ENCODE peak calls at places on chromosomes 4 and X, in four cellular contexts. S is psoas muscle, F is upper lobe of left lung, E is pancreas. Q is an unnamed sample. For H3K4me1, the result is how much of the 10 kb centered on the place peaks cover.

GRCh38 chr4:6619116-6619465 is 21.4 kb upstream of the MRFAP1 start:
- DNase-seq in S (no peak), F (no peak), E (no peak), Q (no peak)

GRCh38 chrX:123803331-123803983 is 56.4 kb upstream of the XIAP start:
- DNase-seq in S (no peak), F (no peak), E (no peak), Q (peak)

GRCh38 chrX:111348363-111348927 is 63.5 kb downstream of the DCX start:
- DNase-seq in S (no peak), F (no peak), E (no peak), Q (no peak)

GRCh38 chr4:163448541-163449203 is 24.9 kb downstream of the TKTL2 start:
- DNase-seq in S (no peak), F (no peak), E (no peak), Q (peak)

GRCh38 chrX:78103001-78103634 is 930 bp upstream of the PGK1 start:
- DNase-seq in S (no peak), F (no peak), E (no peak), Q (no peak)

GRCh38 chrX:40109288-40110008 is 11.7 kb upstream of the BCOR start:
- DNase-seq in S (peak), F (peak), E (peak), Q (no peak)

GRCh38 chr4:178027796-178028195 is 585.6 kb upstream of the AGA start:
- DNase-seq in S (no peak), F (no peak), E (no peak), Q (no peak)

GRCh38 chrX:10444204-10444603 is 176.2 kb downstream of the MID1 start:
- DNase-seq in S (no peak), F (no peak), E (no peak), Q (no peak)

GRCh38 chrX:22090181-22090580 is 58.1 kb downstream of the PHEX start:
- DNase-seq in S (no peak), F (no peak), E (no peak), Q (no peak)

GRCh38 chr4:101977096-101977495 is 186.6 kb downstream of the BANK1 start:
- DNase-seq in S (peak), F (no peak), E (no peak), Q (peak)

GRCh38 chr4:40506492-40506891 is 123.2 kb downstream of the RBM47 start:
- DNase-seq in S (no peak), F (no peak), E (no peak), Q (peak)

GRCh38 chrX:6226646-6227444 is 1.8 kb downstream of the NLGN4X start:
- DNase-seq in S (no peak), F (peak), E (peak), Q (no peak)

GRCh38 chr4:89307446-89308160 is at the start of gene GPRIN3:
- DNase-seq in S (peak), F (peak), E (peak), Q (no peak)

GRCh38 chrX:138914751-138915150 is 203.2 kb upstream of the FGF13 start:
- DNase-seq in S (no peak), F (no peak), E (no peak), Q (no peak)

GRCh38 chrX:50125480-50125879 is 75.3 kb downstream of the AKAP4 start:
- DNase-seq in S (no peak), F (no peak), E (no peak), Q (no peak)

GRCh38 chr4:88738146-88738545 is 40.5 kb upstream of the NAP1L5 start:
- DNase-seq in S (peak), F (no peak), E (no peak), Q (no peak)

GRCh38 chr4:138797646-138798045 is 217.9 kb upstream of the NOCT start:
- DNase-seq in S (no peak), F (no peak), E (no peak), Q (no peak)

GRCh38 chr4:13891544-13891939 is 264.0 kb upstream of the BOD1L1 start:
- DNase-seq in S (no peak), F (no peak), E (no peak), Q (no peak)

DNA sequence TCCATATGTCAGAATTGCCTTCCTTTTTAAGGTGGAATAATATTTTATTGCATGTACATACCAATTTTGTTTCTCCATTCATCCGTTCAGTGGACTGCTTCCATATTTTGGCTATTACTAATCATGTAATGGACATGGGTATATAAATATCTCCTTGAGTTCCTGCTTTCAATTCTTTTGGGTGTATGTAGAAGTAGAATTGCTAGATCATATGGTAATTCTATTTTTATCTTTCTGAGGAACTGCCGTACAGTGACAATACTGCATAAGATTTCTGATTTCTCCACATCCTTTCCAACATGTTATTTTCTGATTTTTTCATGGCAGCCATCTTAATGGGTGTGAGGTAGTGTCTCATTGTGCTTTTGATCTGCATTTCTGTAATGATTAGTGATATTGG is 19.2 kb downstream of the ALPK1 start:
- DNase-seq in S (no peak), F (no peak), E (no peak), Q (no peak)
- H3K4me1 ChIP-seq in S (under half), F (under half), E (under half), Q (under half)

GRCh38 chr4:8546766-8547107 is 33.5 kb upstream of the GPR78 start:
- DNase-seq in S (no peak), F (peak), E (no peak), Q (no peak)

GRCh38 chr4:8544741-8545438 is 35.3 kb upstream of the GPR78 start:
- DNase-seq in S (no peak), F (peak), E (no peak), Q (no peak)

GRCh38 chr4:8544282-8544681 is 35.9 kb upstream of the GPR78 start:
- DNase-seq in S (no peak), F (no peak), E (no peak), Q (no peak)

GRCh38 chr4:8543623-8544022 is 36.6 kb upstream of the GPR78 start:
- DNase-seq in S (no peak), F (no peak), E (no peak), Q (no peak)

DNA sequence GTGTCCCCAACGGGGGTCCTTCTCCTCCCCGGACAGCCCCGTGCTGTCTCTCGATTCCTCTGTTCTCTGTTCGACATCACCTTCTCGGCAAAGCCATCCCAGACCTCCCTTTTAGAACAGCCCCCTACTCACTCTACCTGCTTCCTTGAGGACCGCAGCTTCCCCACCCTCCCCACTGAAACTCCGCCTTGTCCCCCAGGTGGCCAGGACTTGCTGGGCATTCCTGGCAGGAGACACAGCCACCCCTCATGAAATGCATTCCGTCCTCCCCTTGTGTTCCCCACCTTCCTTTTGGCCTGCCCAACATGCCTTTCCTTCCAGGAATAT is 34.8 kb upstream of the GPR78 start:
- DNase-seq in S (no peak), F (no peak), E (no peak), Q (no peak)
- H3K4me1 ChIP-seq in S (under half), F (under half), E (under half), Q (under half)

GRCh38 chr4:43132010-43132582 is 239.6 kb downstream of the GRXCR1 start:
- DNase-seq in S (peak), F (peak), E (peak), Q (peak)
- H3K4me1 ChIP-seq in S (under half), F (under half), E (under half), Q (under half)

DNA sequence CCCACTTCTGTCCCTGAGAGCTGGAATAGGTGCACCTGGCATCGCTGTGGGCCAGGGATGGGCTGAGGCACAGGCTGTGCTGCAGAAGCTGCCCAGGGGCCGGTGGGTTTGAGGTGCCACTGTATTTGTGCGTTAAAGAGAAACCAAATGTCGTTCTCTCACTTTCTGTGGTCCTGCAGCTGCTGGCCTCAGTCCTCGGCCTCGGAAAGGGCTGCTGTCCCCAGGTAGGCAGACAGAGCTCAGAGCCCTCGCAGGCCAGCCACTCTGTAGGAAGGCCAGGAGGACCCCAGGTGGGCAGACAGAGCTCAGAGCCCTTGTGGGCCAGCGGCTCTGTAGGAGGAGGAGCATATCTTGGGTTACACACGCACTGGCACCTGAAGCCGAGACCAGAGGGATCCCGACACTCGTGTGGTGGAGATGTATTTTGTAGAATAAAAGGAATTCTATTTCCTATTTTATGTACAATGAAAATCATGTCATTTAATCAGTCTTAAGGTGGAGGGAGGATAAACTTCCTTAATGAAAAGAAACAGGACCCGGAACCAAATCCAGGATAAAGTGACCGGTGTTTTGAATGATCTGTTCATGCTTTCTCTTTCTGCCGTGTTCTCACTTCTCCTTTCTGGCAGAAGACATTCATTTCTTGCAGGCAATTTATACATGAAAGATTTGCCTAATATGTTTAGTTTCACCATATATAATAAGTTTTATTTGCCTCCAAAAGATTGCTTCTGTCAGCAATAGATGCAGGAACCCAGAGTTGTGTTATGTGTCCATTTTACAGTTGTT is 54.4 kb upstream of the HGFAC start:
- DNase-seq in S (no peak), F (peak), E (peak), Q (no peak)
- H3K4me1 ChIP-seq in S (under half), F (under half), E (under half), Q (under half)

GRCh38 chrX:134547047-134547679 is 87.2 kb downstream of the HPRT1 start:
- DNase-seq in S (no peak), F (no peak), E (no peak), Q (no peak)
- H3K4me1 ChIP-seq in S (under half), F (under half), E (under half), Q (under half)